ENCODE peak calls at places on chromosomes 11 and 22, in four cellular contexts. D is HL-60, P is GM12878, I is K562. K is an unnamed sample.

GRCh38 chr11:87597696-87598095 is 560.0 kb downstream of the TMEM135 start:
- DNase-seq in P (no peak), D (no peak), I (no peak), K (no peak)

GRCh38 chr11:17602105-17603001 is 55.3 kb downstream of the OTOG start:
- DNase-seq in P (no peak), D (no peak), I (no peak), K (no peak)

GRCh38 chr11:8247312-8247711 is 16.4 kb downstream of the LMO1 start:
- DNase-seq in P (no peak), D (peak), I (peak), K (no peak)

GRCh38 chr11:13141731-13142724 is 132.9 kb downstream of the RASSF10 start:
- DNase-seq in I (no peak), P (no peak), D (no peak), K (no peak)

GRCh38 chr11:85440273-85440672 is 186.9 kb downstream of the DLG2 start:
- DNase-seq in P (no peak), I (no peak), D (no peak), K (no peak)

GRCh38 chr22:27019827-27020226 is 362.4 kb downstream of the MIAT start:
- DNase-seq in D (no peak), P (no peak), I (no peak), K (no peak)

GRCh38 chr11:119093666-119093950 is 8.0 kb downstream of the DPAGT1 start:
- DNase-seq in I (no peak), P (no peak), D (no peak), K (no peak)

GRCh38 chr22:43381693-43382092 is 30.1 kb upstream of the MPPED1 start:
- DNase-seq in D (peak), I (no peak), P (no peak), K (no peak)

GRCh38 chr11:65661599-65662246 is 993 bp downstream of the RELA start:
- DNase-seq in P (no peak), D (no peak), I (no peak), K (no peak)

GRCh38 chr11:86949995-86950993 is 4.9 kb downstream of the FZD4 start:
- DNase-seq in D (no peak), I (no peak), P (no peak), K (no peak)

GRCh38 chr11:102026975-102027374 is 20.3 kb upstream of the CFAP300 start:
- DNase-seq in P (no peak), I (no peak), D (no peak), K (no peak)

GRCh38 chr22:46028069-46028991 is 51.4 kb upstream of the WNT7B start:
- DNase-seq in I (no peak), P (no peak), D (no peak), K (no peak)

GRCh38 chr11:19723572-19724342 is 11.1 kb downstream of the NAV2 start:
- DNase-seq in P (no peak), D (no peak), I (no peak), K (no peak)

GRCh38 chr11:92628401-92629292 is 340.8 kb upstream of the MTNR1B start:
- DNase-seq in D (no peak), I (no peak), P (no peak), K (no peak)

GRCh38 chr11:113884361-113884836 is 9.0 kb upstream of the USP28 start:
- DNase-seq in I (no peak), D (no peak), P (no peak), K (no peak)

GRCh38 chr11:122207921-122208764 is 92.1 kb upstream of the BLID start:
- DNase-seq in D (no peak), P (no peak), I (no peak), K (no peak)

GRCh38 chr11:66851698-66852465 is 5.0 kb upstream of the LRFN4 start:
- DNase-seq in D (peak), I (peak), P (no peak), K (peak)

GRCh38 chr22:35392357-35392756 is 7.6 kb upstream of the MCM5 start:
- DNase-seq in P (no peak), I (no peak), D (no peak), K (no peak)

GRCh38 chr11:94519478-94520084 is 7.3 kb downstream of the C11orf97 start:
- DNase-seq in P (no peak), D (peak), I (peak), K (no peak)

GRCh38 chr11:125162743-125163142 is 1.8 kb upstream of the PKNOX2 start:
- DNase-seq in I (no peak), P (no peak), D (no peak), K (no peak)

GRCh38 chr11:134229131-134229790 is 4.8 kb downstream of the VPS26B start:
- DNase-seq in D (no peak), I (no peak), P (no peak), K (no peak)

GRCh38 chr22:23259916-23260644 is 79.8 kb downstream of the BCR start:
- DNase-seq in I (peak), D (no peak), P (no peak), K (no peak)

GRCh38 chr11:9028591-9028990 is 24.8 kb upstream of the NRIP3 start:
- DNase-seq in D (no peak), P (no peak), I (no peak), K (no peak)

GRCh38 chr11:16217631-16218030 is 138.7 kb downstream of the SOX6 start:
- DNase-seq in P (no peak), D (no peak), I (no peak), K (no peak)

GRCh38 chr22:37021041-37021440 is 1.5 kb downstream of the MPST start:
- DNase-seq in P (no peak), I (no peak), D (no peak), K (no peak)

GRCh38 chr11:120146413-120147093 is 8.6 kb upstream of the TRIM29 start:
- DNase-seq in D (no peak), P (no peak), I (peak), K (no peak)

GRCh38 chr11:119341222-119342022 is 739 bp upstream of the C1QTNF5 start:
- DNase-seq in D (no peak), P (no peak), I (no peak), K (no peak)

GRCh38 chr11:36702330-36703054 is 104.5 kb upstream of the RAG2 start:
- DNase-seq in P (peak), D (peak), I (peak), K (peak)

GRCh38 chr11:12695878-12696277 is 21.7 kb downstream of the TEAD1 start:
- DNase-seq in P (no peak), D (no peak), I (no peak), K (no peak)

GRCh38 chr11:60951909-60952741 is at the start of gene SLC15A3:
- DNase-seq in P (peak), D (peak), I (no peak), K (peak)

GRCh38 chr11:81772161-81772560 is 961.5 kb downstream of the FAM181B start:
- DNase-seq in P (no peak), I (no peak), D (no peak), K (no peak)

GRCh38 chr22:19745155-19746133 is 15.1 kb upstream of the TBX1 start:
- DNase-seq in P (no peak), I (no peak), D (no peak), K (no peak)

DNA sequence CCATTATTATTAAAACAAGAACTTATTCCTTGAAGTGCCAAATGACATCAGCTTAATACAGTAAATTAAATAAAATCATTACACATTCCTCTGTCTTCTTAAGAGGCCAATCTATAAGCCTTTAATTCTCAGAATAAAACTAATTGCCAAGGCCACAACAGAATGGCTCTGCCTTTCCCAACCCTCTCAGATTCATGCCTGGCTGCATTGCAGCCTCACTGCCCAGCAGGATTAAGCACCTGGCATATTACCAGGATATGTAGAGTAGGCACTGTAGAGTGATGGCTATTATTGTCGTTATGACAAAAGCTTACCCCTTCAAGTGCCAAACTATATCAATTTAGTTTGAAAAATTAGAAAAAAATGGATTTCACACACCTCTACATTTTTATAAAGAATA is 9.4 kb upstream of the CALCA start:
- DNase-seq in D (no peak), I (no peak), P (no peak), K (no peak)
- TF ChIP-seq SPI1 in D (no peak), I (no peak), P (no peak), K (no peak)

GRCh38 chr11:128621491-128622136 is 34.3 kb upstream of the ETS1 start:
- DNase-seq in P (no peak), I (no peak), D (no peak), K (no peak)
- TF ChIP-seq SPI1 in P (no peak), I (no peak), D (no peak), K (no peak)

GRCh38 chr11:118081241-118081958 is 4.5 kb downstream of the TMPRSS4 start:
- DNase-seq in P (no peak), D (peak), I (no peak), K (no peak)
- TF ChIP-seq SPI1 in P (no peak), D (no peak), I (no peak), K (no peak)

GRCh38 chr11:129955282-129955681 is 47.4 kb downstream of the PRDM10 start:
- DNase-seq in P (no peak), D (no peak), I (no peak), K (no peak)
- TF ChIP-seq SPI1 in P (no peak), D (no peak), I (no peak), K (no peak)

GRCh38 chr11:45048313-45048841 is 97.7 kb upstream of the TP53I11 start:
- DNase-seq in P (no peak), I (no peak), D (no peak), K (no peak)

GRCh38 chr11:45045692-45046471 is 95.2 kb upstream of the TP53I11 start:
- DNase-seq in P (no peak), D (peak), I (no peak), K (no peak)

GRCh38 chr11:45052361-45052760 is 94.1 kb upstream of the PRDM11 start:
- DNase-seq in I (no peak), D (no peak), P (no peak), K (no peak)

GRCh38 chr11:45051621-45052020 is 94.8 kb upstream of the PRDM11 start:
- DNase-seq in I (no peak), D (no peak), P (no peak), K (no peak)

DNA sequence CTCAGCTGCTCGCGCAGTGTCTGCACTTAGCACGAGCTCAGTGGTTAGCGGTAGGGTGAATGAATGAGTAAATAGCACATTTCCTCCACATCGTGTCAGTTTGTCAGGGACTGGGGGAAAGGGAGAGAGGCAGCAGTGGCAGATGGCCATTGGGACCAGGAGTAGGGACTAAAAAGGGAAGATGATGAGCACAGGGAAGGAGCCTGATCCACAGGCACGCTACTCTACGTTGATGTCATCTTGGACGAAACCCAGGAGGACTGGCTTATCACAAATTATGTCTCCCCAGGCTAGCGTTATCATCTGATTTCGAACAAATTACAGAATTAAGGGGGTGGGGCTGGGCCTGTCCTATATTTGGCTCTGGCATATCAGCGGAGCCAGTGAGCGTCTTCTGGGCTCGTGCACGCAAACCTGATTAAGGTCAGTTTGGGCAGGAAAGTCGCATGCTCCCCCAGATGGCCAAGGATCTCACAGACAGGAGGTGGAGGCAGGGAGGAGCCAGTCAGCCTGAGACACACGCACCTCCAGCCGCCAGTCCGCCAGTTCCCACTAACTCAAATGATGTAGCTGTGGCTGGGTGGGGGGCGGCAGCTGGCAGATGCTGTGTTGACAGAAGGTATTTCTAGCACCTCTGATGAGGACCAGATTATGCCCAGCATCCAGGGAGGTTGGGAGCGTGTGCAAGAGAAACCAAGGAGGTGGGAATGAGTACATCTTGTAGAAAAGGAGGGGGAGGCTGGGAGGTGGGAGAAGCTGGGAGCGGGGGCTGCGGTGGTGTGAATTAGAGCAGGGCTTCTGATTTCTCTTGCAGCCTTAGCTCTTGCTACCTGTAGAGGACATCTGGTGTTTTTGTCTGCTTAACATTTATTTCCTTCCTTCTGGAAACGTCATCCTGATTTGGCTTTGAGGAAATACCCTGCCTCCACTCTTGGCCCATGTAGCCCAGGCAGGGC is 97.3 kb upstream of the PRDM11 start:
- DNase-seq in I (no peak), P (no peak), D (no peak), K (no peak)
- TF ChIP-seq SPI1 in I (no peak), P (no peak), D (no peak), K (no peak)

GRCh38 chr22:30074994-30075393 is 5.3 kb upstream of the HORMAD2 start:
- DNase-seq in P (no peak), I (no peak), D (no peak), K (no peak)

GRCh38 chr22:30080805-30081204 is 541 bp downstream of the HORMAD2 start:
- DNase-seq in P (no peak), D (no peak), I (no peak), K (no peak)

GRCh38 chr22:30079952-30080533 is at the start of gene HORMAD2:
- DNase-seq in P (no peak), D (no peak), I (no peak), K (no peak)

GRCh38 chr22:30077279-30077678 is 3.0 kb upstream of the HORMAD2 start:
- DNase-seq in D (no peak), P (no peak), I (no peak), K (no peak)

DNA sequence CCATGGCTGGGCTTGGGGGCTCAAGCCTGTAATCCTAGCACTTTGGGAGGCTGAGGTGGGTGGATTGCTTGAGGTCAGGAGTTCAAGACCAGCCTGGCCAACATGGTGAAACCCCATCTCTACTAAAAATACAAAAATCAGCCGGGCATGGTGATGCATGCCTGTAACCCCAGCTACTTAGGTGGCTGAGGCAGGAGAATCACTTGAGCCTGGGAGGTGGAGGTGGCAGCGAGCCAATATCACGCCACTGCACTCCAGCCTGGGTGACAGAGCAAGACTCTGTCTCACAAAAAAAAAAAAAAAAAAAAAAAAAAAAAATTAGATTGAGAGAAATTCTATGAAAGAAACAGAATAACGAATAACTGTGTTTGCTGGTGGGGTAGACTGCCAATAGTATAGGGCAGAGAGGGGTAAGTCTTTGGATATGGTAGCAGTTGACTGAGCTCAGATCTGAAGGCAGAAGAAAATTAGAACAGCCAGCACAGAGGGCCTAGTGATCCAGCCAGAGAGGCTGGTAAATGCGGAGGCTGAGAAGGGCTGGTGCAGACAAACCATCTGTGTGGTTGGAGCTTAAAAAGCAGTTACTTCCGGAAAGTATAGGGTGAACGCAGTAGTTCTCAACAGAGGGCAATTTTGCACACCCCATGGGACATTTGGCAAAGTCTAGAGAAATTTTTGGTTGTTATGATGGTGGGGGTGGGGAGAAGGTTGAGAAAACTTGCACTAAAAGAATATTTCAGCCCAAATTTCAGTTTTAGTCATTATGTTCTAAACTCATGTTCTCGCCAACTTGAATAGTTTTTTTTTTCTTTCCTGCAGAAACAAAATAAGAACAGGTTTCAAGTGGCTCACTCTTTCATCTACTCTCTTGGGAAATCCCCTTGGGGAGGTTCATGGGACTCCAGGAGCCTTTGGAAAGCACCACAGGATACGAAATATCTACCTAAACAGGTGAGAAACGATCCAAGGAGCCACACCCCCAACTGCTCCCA is 1.6 kb upstream of the HORMAD2 start:
- DNase-seq in P (peak), D (no peak), I (no peak), K (no peak)
- TF ChIP-seq SPI1 in P (no peak), D (no peak), I (no peak), K (no peak)

DNA sequence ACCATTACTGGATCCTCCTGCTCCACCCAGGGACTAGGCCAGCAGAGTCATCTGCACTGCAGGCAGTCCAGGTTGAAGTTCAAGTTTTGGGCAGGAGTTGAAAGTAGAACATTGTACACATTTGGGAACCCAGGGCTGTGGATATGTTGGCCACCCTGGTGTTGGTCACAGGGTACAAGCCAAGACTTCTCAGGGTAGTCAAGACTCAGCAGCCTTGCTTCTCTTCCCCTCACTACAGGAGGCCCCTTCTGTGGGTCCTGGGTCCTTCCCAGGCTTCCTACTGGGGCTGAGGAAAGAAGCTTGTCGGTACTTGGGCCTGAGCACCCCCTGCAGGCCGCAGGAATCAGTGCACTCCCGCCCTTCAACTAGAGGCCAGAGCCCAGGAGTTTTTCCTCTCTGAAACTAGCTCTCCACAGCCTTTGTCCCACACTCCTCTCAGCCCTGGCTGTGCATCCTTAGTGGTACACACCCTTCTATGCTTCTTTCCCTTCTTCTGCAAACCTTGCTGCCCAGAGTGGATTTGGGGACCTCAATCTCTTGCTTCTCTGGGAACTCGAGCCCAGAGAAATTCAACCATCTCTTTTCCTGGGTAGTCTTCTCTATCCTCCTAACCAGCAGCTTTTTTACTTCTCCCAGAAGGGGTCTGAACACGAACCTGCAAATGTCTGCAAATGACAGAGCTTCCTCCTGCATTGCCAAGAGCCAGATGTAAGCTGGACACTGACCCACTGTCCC is 2.6 kb upstream of the HPX start:
- DNase-seq in D (peak), I (peak), P (no peak), K (peak)
- TF ChIP-seq SPI1 in D (no peak), I (no peak), P (no peak), K (no peak)

GRCh38 chr11:58285483-58286040 is 17.5 kb upstream of the OR10W1 start:
- DNase-seq in I (no peak), D (no peak), P (no peak), K (no peak)

GRCh38 chr11:58289266-58289665 is 21.2 kb upstream of the OR10W1 start:
- DNase-seq in I (no peak), D (no peak), P (no peak), K (no peak)

GRCh38 chr11:58292017-58292416 is 24.0 kb upstream of the OR10W1 start:
- DNase-seq in I (no peak), P (no peak), D (no peak), K (no peak)

GRCh38 chr11:58286249-58286648 is 18.2 kb upstream of the OR10W1 start:
- DNase-seq in P (no peak), D (peak), I (peak), K (peak)
- TF ChIP-seq SPI1 in P (no peak), D (no peak), I (no peak), K (no peak)

GRCh38 chr11:6705905-6706535 is 22.9 kb upstream of the MRPL17 start:
- DNase-seq in I (peak), P (no peak), D (peak), K (no peak)

GRCh38 chr11:6703247-6704063 is 20.3 kb upstream of the MRPL17 start:
- DNase-seq in I (peak), D (peak), P (no peak), K (no peak)
- TF ChIP-seq SPI1 in I (no peak), D (peak), P (no peak), K (no peak)